ENCODE peak calls at places on chromosome 12, in nine cellular contexts. Q is transverse colon, T is breast epithelium, H is suprapubic skin, S is endothelial cell of umbilical vein, J is HepG2, A is HCT116, G is SK-N-SH, L is GM23338. F is an unnamed sample.

GRCh38 chr12:62598846-62599245 is 132.2 kb downstream of the MON2 start:
- DNase-seq in L (no peak), Q (no peak), G (no peak), T (no peak), J (no peak), H (no peak), S (no peak), A (no peak), F (no peak)

GRCh38 chr12:65152012-65152411 is 17.4 kb upstream of the LEMD3 start:
- DNase-seq in H (no peak), S (no peak), A (no peak), G (no peak), L (no peak), T (no peak), J (peak; percentile 2), Q (no peak), F (no peak)

GRCh38 chr12:22275847-22276246 is 58.7 kb downstream of the ST8SIA1 start:
- DNase-seq in J (no peak), H (peak; percentile 94), A (no peak), G (no peak), L (no peak), Q (peak; percentile 67), S (peak; percentile 58), T (peak; percentile 87), F (peak; percentile 98)

GRCh38 chr12:49777800-49778748 is 36.7 kb downstream of the TMBIM6 start:
- DNase-seq in A (peak; percentile 42), S (peak; percentile 42), J (peak; percentile 39), T (peak; percentile 60), H (no peak), G (no peak), Q (peak; percentile 75), L (peak; percentile 90), F (no peak)

GRCh38 chr12:124884587-124885438 is 21.1 kb upstream of the SCARB1 start:
- DNase-seq in J (peak; percentile 84), T (no peak), L (peak; percentile 63), H (no peak), Q (peak; percentile 81), G (no peak), S (no peak), A (no peak), F (no peak)

GRCh38 chr12:64781374-64782029 is 22.3 kb upstream of the GNS start:
- DNase-seq in S (peak; percentile 36), H (no peak), A (no peak), T (no peak), L (peak; percentile 53), Q (no peak), G (peak; percentile 26), J (no peak), F (no peak)

GRCh38 chr12:25054783-25055144 is 105.9 kb upstream of the BCAT1 start:
- DNase-seq in J (no peak), G (no peak), L (no peak), T (no peak), H (no peak), A (no peak), Q (no peak), S (no peak), F (no peak)

GRCh38 chr12:60211244-60211643 is 615.4 kb downstream of the SLC16A7 start:
- DNase-seq in L (no peak), H (no peak), J (no peak), T (no peak), S (no peak), G (no peak), A (no peak), Q (no peak), F (no peak)

GRCh38 chr12:55899035-55899434 is 28.7 kb downstream of the PYM1 start:
- DNase-seq in Q (no peak), G (no peak), A (no peak), J (peak; percentile 35), T (no peak), L (no peak), H (no peak), S (no peak), F (no peak)

GRCh38 chr12:91896725-91897515 is 248.7 kb downstream of the BTG1 start:
- DNase-seq in A (no peak), H (no peak), J (no peak), G (no peak), T (no peak), S (no peak), L (no peak), Q (no peak), F (peak; percentile 64)

GRCh38 chr12:28750946-28751714 is 397.9 kb upstream of the FAR2 start:
- DNase-seq in H (no peak), A (no peak), G (no peak), T (no peak), L (no peak), S (no peak), J (no peak), Q (no peak), F (no peak)

GRCh38 chr12:98856897-98857540 is 211.9 kb downstream of the APAF1 start:
- DNase-seq in T (no peak), G (no peak), H (no peak), S (no peak), A (no peak), J (no peak), Q (no peak), L (peak; percentile 89), F (no peak)

GRCh38 chr12:120287491-120287890 is 4.2 kb downstream of the RNU4-2 start:
- DNase-seq in Q (no peak), J (no peak), S (no peak), T (no peak), H (no peak), L (no peak), A (no peak), G (no peak), F (no peak)

GRCh38 chr12:96196781-96197180 is 2.6 kb downstream of the ELK3 start:
- DNase-seq in T (no peak), J (no peak), G (no peak), L (no peak), S (peak; percentile 59), H (no peak), Q (no peak), A (no peak), F (no peak)

DNA sequence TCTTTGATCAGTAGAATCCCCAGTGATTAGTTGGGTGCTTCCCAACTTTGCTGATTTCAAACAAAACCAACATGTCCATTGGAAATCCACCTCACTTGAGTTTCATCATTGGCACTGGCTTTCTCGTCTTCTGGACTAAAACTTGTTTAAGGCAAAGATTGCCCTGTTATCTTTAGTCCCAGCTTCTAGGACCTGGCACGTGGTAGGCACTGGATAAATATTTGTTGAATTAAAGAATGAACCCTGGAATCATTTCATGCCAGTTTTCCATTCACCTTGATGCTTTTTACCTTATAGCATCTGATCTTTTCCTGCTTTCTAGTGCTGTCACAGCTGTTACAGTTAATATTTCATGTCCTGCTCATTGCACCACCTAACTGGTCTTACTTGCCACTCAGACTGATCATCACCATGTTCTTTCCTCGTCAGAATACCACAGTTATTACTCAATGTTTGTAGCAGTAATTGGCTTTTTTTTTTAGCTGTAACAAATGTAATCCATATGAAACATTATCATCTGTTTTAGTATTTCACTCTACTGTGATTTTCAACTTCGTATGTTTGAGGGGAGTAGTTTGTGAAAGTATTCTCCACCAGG is 7.3 kb upstream of the C12orf50 start:
- DNase-seq in Q (no peak), J (no peak), A (no peak), G (no peak), H (no peak), S (peak; percentile 7), L (no peak), T (no peak), F (no peak)
- H3K4me3 ChIP-seq in Q (peak overlapping the region; percentile 71), J (peak overlapping the region; percentile 86), A (peak overlapping the region; percentile 76), G (peak overlapping the region; percentile 72), H (peak overlapping the region; percentile 90), S (peak overlapping the region; percentile 48), L (peak overlapping the region; percentile 89), T (peak overlapping the region; percentile 76), F (peak overlapping the region; percentile 58)

DNA sequence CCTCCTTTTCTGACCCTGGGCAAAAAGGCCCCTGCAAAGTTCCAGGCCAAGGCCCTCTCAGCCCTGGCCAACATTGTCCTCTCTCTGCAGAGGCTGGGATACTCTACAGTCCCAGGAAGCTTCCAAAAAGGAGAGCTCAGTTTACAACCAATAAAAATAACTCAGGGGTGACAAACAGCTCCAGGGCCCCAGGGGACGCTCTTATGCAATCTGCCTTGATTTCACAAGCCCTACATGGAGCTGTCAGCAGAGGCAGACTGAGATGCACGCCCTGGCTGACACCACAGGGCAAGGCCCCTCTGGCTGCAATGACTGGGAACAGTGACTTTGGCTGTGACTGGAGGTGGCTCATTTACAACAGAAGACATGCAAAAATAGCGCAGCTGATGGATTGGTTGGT is 129.0 kb upstream of the MED13L start:
- DNase-seq in L (peak; percentile 65), G (no peak), J (peak; percentile 71), S (no peak), A (peak; percentile 83), H (peak; percentile 95), Q (peak; percentile 69), T (peak; percentile 76), F (peak; percentile 95)
- TF ChIP-seq POLR2AphosphoS5 in L (no peak), G (no peak), J (no peak), S (no peak), A (peak; percentile 46), H (peak; percentile 75), Q (peak; percentile 83), T (peak; percentile 99), F (peak; percentile 78)

GRCh38 chr12:116551151-116551550 is 8.0 kb upstream of the MAP1LC3B2 start:
- DNase-seq in A (no peak), T (no peak), S (no peak), L (no peak), Q (no peak), G (no peak), J (no peak), H (no peak), F (no peak)
- H3K27ac ChIP-seq in A (no peak overlapping the region), T (no peak overlapping the region), S (no peak overlapping the region), L (no peak overlapping the region), Q (no peak overlapping the region), G (no peak overlapping the region), J (no peak overlapping the region), H (no peak overlapping the region), F (no peak overlapping the region)

GRCh38 chr12:93427779-93428564 is 13.8 kb downstream of the UBE2N start:
- DNase-seq in H (no peak), A (no peak), J (no peak), Q (no peak), G (no peak), S (no peak), L (no peak), T (no peak), F (no peak)

GRCh38 chr12:93429448-93429847 is 12.3 kb downstream of the UBE2N start:
- DNase-seq in G (no peak), A (no peak), Q (no peak), T (no peak), J (no peak), S (no peak), L (no peak), H (no peak), F (no peak)

GRCh38 chr12:93425736-93426363 is 15.9 kb downstream of the UBE2N start:
- DNase-seq in A (no peak), S (peak; percentile 13), G (no peak), L (no peak), H (no peak), J (no peak), Q (no peak), T (no peak), F (no peak)

GRCh38 chr12:93429852-93430251 is 11.9 kb downstream of the UBE2N start:
- DNase-seq in J (no peak), T (no peak), L (no peak), H (no peak), A (no peak), Q (no peak), S (no peak), G (no peak), F (no peak)

DNA sequence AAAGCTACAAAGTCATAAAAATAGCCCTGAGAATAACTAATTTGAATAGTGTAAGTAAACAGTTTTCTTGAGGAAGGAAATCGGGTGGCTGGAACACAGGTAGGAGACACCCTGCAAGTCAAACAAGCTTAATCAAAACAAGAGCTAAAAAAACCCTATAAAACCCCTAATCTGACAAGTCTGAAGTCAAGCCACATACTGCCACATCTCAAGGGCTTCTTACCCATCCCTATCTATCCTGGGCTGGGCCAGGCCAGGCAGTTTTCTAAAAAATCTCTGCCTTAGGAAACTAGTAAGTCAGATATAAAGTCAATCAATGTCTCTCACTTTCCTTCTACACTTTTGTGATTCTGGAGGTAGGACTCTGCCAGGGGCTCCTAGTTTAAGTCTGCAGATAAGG is 15.3 kb downstream of the UBE2N start:
- DNase-seq in J (no peak), H (no peak), S (peak; percentile 28), Q (no peak), A (no peak), T (no peak), L (no peak), G (no peak), F (no peak)
- H3K4me3 ChIP-seq in J (no peak overlapping the region), H (no peak overlapping the region), S (no peak overlapping the region), Q (no peak overlapping the region), A (no peak overlapping the region), T (no peak overlapping the region), L (no peak overlapping the region), G (no peak overlapping the region), F (no peak overlapping the region)

F was measured in sigmoid colon.